ENCODE peak calls at places on chromosomes 7 and 10, in ten cellular contexts. B is T-helper 17 cell, C is RCC 7860, Z is kidney glomerular epithelial cell, O is kidney, X is left ventricle myocardium superior, Y is T-helper 1 cell, L is GM13977, R is HT1080, K is GM04504. Q is an unnamed sample.

GRCh38 chr7:8176370-8177081 is 85.4 kb downstream of the ICA1 start:
- DNase-seq in B (peak), C (no peak), Z (no peak), O (no peak), X (no peak), Y (peak), L (peak), R (no peak), K (no peak), Q (no peak)

GRCh38 chr10:110460111-110460809 is 37.4 kb upstream of the DUSP5 start:
- DNase-seq in B (no peak), C (peak), Z (peak), O (peak), X (peak), Y (peak), L (peak), R (peak), K (no peak), Q (no peak)

GRCh38 chr7:43522406-43523156 is 60.3 kb upstream of the STK17A start:
- DNase-seq in B (no peak), C (peak), Z (no peak), O (no peak), X (no peak), Y (no peak), L (no peak), R (peak), K (peak), Q (no peak)

GRCh38 chr7:74083117-74083876 is at the start of gene LIMK1:
- DNase-seq in B (peak), C (peak), Z (peak), O (peak), X (peak), Y (peak), L (peak), R (peak), K (peak), Q (peak)

GRCh38 chr7:80053098-80053497 is 81.5 kb upstream of the GNAI1 start:
- DNase-seq in B (no peak), C (no peak), Z (no peak), O (no peak), X (no peak), Y (no peak), L (no peak), R (no peak), K (no peak), Q (no peak)

GRCh38 chr10:102266670-102267069 is 21.3 kb downstream of the GBF1 start:
- DNase-seq in B (no peak), C (no peak), Z (no peak), O (no peak), X (no peak), Y (no peak), L (no peak), R (no peak), K (no peak), Q (no peak)

GRCh38 chr7:89170628-89171027 is 375.1 kb upstream of the TEX47 start:
- DNase-seq in B (no peak), C (no peak), Z (no peak), O (no peak), X (no peak), Y (no peak), L (no peak), R (no peak), K (no peak), Q (no peak)

GRCh38 chr7:99557940-99558305 is 519 bp upstream of the ZNF655 start:
- DNase-seq in B (no peak), C (no peak), Z (no peak), O (no peak), X (no peak), Y (no peak), L (no peak), R (no peak), K (no peak), Q (no peak)

GRCh38 chr10:124231188-124232135 is 138.1 kb upstream of the CHST15 start:
- DNase-seq in B (peak), C (no peak), Z (no peak), O (no peak), X (no peak), Y (peak), L (peak), R (no peak), K (no peak), Q (no peak)

GRCh38 chr7:1357601-1358271 is 101.5 kb downstream of the MICALL2 start:
- DNase-seq in B (no peak), C (no peak), Z (no peak), O (peak), X (peak), Y (no peak), L (no peak), R (no peak), K (no peak), Q (peak)

GRCh38 chr10:116733566-116733965 is 8.8 kb downstream of the HSPA12A start:
- DNase-seq in B (no peak), C (no peak), Z (no peak), O (no peak), X (no peak), Y (no peak), L (no peak), R (no peak), K (peak), Q (no peak)

GRCh38 chr7:121546632-121547340 is 150.7 kb upstream of the FAM3C start:
- DNase-seq in B (no peak), C (no peak), Z (no peak), O (no peak), X (no peak), Y (no peak), L (no peak), R (no peak), K (no peak), Q (no peak)

GRCh38 chr7:109377076-109377884 is 807.6 kb downstream of the DNAJB9 start:
- DNase-seq in B (no peak), C (no peak), Z (no peak), O (no peak), X (no peak), Y (no peak), L (no peak), R (no peak), K (no peak), Q (no peak)

GRCh38 chr10:35637456-35637855 is 4.6 kb downstream of the FZD8 start:
- DNase-seq in B (no peak), C (no peak), Z (no peak), O (no peak), X (no peak), Y (no peak), L (no peak), R (no peak), K (no peak), Q (no peak)

GRCh38 chr10:125768217-125768616 is 7.4 kb downstream of the MMP21 start:
- DNase-seq in B (no peak), C (no peak), Z (no peak), O (no peak), X (no peak), Y (no peak), L (no peak), R (no peak), K (no peak), Q (no peak)

GRCh38 chr7:19665399-19666008 is 43.3 kb downstream of the POLR1F start:
- DNase-seq in B (no peak), C (peak), Z (peak), O (no peak), X (no peak), Y (no peak), L (peak), R (peak), K (no peak), Q (no peak)

GRCh38 chr10:119416855-119417254 is 125.7 kb downstream of the RGS10 start:
- DNase-seq in B (peak), C (peak), Z (peak), O (no peak), X (peak), Y (peak), L (peak), R (peak), K (no peak), Q (peak)

GRCh38 chr10:79445217-79445707 is at the start of gene ZCCHC24:
- DNase-seq in B (no peak), C (no peak), Z (peak), O (peak), X (peak), Y (peak), L (peak), R (peak), K (no peak), Q (peak)

GRCh38 chr7:20488850-20489249 is 126.6 kb upstream of the ABCB5 start:
- DNase-seq in B (no peak), C (no peak), Z (no peak), O (no peak), X (no peak), Y (no peak), L (no peak), R (no peak), K (no peak), Q (no peak)

GRCh38 chr7:103524042-103524907 is 78.3 kb upstream of the SLC26A5 start:
- DNase-seq in B (no peak), C (peak), Z (peak), O (no peak), X (no peak), Y (no peak), L (no peak), R (peak), K (peak), Q (no peak)

GRCh38 chr7:12458520-12459131 is 55.0 kb upstream of the VWDE start:
- DNase-seq in B (no peak), C (peak), Z (peak), O (no peak), X (no peak), Y (no peak), L (peak), R (peak), K (no peak), Q (no peak)

GRCh38 chr10:21732067-21732772 is 198.2 kb downstream of the MLLT10 start:
- DNase-seq in B (no peak), C (peak), Z (peak), O (peak), X (peak), Y (no peak), L (peak), R (peak), K (peak), Q (no peak)

GRCh38 chr10:120415709-120416330 is 41.2 kb upstream of the PLPP4 start:
- DNase-seq in B (no peak), C (peak), Z (peak), O (no peak), X (no peak), Y (no peak), L (no peak), R (peak), K (no peak), Q (no peak)

GRCh38 chr10:110005716-110006115 is 2.1 kb upstream of the ADD3 start:
- DNase-seq in B (no peak), C (peak), Z (peak), O (peak), X (peak), Y (no peak), L (no peak), R (peak), K (peak), Q (no peak)

GRCh38 chr10:126204320-126204719 is 184.0 kb downstream of the ADAM12 start:
- DNase-seq in B (no peak), C (peak), Z (no peak), O (no peak), X (no peak), Y (no peak), L (no peak), R (peak), K (no peak), Q (no peak)

GRCh38 chr10:22379059-22379458 is 33.8 kb downstream of the SPAG6 start:
- DNase-seq in B (no peak), C (no peak), Z (no peak), O (no peak), X (no peak), Y (no peak), L (peak), R (peak), K (no peak), Q (no peak)

GRCh38 chr10:22229756-22230330 is 12.0 kb upstream of the EBLN1 start:
- DNase-seq in B (no peak), C (no peak), Z (no peak), O (no peak), X (no peak), Y (no peak), L (no peak), R (no peak), K (no peak), Q (no peak)

GRCh38 chr7:101535333-101535732 is 93.8 kb downstream of the MYL10 start:
- DNase-seq in B (no peak), C (peak), Z (no peak), O (no peak), X (no peak), Y (no peak), L (no peak), R (no peak), K (no peak), Q (no peak)

GRCh38 chr7:584122-584465 is 64.4 kb upstream of the PDGFA start:
- DNase-seq in B (peak), C (no peak), Z (no peak), O (peak), X (peak), Y (peak), L (no peak), R (no peak), K (peak), Q (no peak)

GRCh38 chr7:104643587-104644217 is 315.3 kb downstream of the LHFPL3 start:
- DNase-seq in B (no peak), C (no peak), Z (peak), O (no peak), X (no peak), Y (no peak), L (peak), R (peak), K (no peak), Q (no peak)

GRCh38 chr7:6159097-6159483 is 113.3 kb downstream of the CYTH3 start:
- DNase-seq in B (no peak), C (no peak), Z (no peak), O (no peak), X (no peak), Y (no peak), L (no peak), R (no peak), K (no peak), Q (no peak)